ENCODE peak calls at places on chromosomes 2 and 18, in ten cellular contexts. F, N, B, P, E, U, Z, O, S and Q are unnamed samples.

GRCh38 chr2:42954227-42954962 is 162.0 kb upstream of the HAAO start:
- DNase-seq in F (no peak), N (no peak), B (peak; percentile 71), P (no peak), E (peak; percentile 71), U (no peak), Z (no peak), O (peak; percentile 38), S (no peak), Q (no peak)

GRCh38 chr2:176779917-176780316 is 432.7 kb upstream of the HNRNPA3 start:
- DNase-seq in F (no peak), N (no peak), B (no peak), P (no peak), E (no peak), U (no peak), Z (no peak), O (no peak), S (no peak), Q (no peak)

GRCh38 chr2:20168727-20169696 is 55.9 kb downstream of the SDC1 start:
- DNase-seq in F (no peak), N (no peak), B (no peak), P (no peak), E (no peak), U (no peak), Z (no peak), O (no peak), S (no peak), Q (no peak)

GRCh38 chr18:23814977-23815614 is 125.8 kb downstream of the LAMA3 start:
- DNase-seq in F (no peak), N (peak; percentile 44), B (no peak), P (no peak), E (no peak), U (no peak), Z (no peak), O (no peak), S (no peak), Q (no peak)

GRCh38 chr2:9739508-9739907 is 103.8 kb upstream of the TAF1B start:
- DNase-seq in F (no peak), N (peak; percentile 17), B (no peak), P (no peak), E (no peak), U (no peak), Z (peak; percentile 78), O (no peak), S (no peak), Q (no peak)

GRCh38 chr2:172783091-172783898 is 47.6 kb downstream of the RAPGEF4 start:
- DNase-seq in F (peak; percentile 8), N (peak; percentile 67), B (peak; percentile 91), P (peak; percentile 50), E (peak; percentile 99), U (peak; percentile 71), Z (no peak), O (peak; percentile 13), S (no peak), Q (peak; percentile 50)

GRCh38 chr2:20490300-20491181 is 43.7 kb downstream of the RHOB start:
- DNase-seq in F (no peak), N (peak; percentile 83), B (peak; percentile 97), P (peak; percentile 95), E (peak; percentile 99), U (peak; percentile 94), Z (no peak), O (no peak), S (no peak), Q (no peak)

GRCh38 chr2:68196120-68196716 is 38.5 kb downstream of the PNO1 start:
- DNase-seq in F (peak; percentile 52), N (peak; percentile 66), B (peak; percentile 68), P (peak; percentile 24), E (peak; percentile 39), U (peak; percentile 43), Z (no peak), O (peak; percentile 50), S (no peak), Q (peak; percentile 17)

GRCh38 chr2:68385232-68385906 is 20.3 kb downstream of the PLEK start:
- DNase-seq in F (no peak), N (no peak), B (no peak), P (peak; percentile 8), E (no peak), U (no peak), Z (peak; percentile 86), O (peak; percentile 21), S (no peak), Q (no peak)

DNA sequence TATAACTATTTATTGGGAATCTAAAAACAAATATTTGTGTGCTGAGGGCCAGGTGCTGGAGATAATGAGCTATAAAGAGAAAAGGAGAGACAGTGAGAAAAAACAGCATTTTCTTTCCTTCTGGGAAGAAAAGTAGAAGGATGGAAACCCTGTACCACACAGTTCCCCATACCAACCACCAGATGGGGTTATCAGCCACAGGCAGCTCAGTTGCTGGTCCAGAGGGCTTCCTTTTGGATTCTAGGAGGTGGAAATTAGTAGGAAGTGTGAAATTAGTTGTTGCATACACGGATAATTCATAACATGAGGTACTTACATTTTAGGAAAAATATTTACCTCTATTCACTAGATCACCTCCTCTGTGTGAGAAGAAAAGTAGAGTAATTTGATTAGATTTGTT is 237.0 kb upstream of the FOSL2 start:
- DNase-seq in F (no peak), N (no peak), B (peak; percentile 26), P (no peak), E (no peak), U (peak; percentile 27), Z (peak; percentile 3), O (peak; percentile 58), S (no peak), Q (no peak)
- TF ChIP-seq CTCF in F (peak; percentile 52), N (peak; percentile 42), B (peak; percentile 69), P (peak; percentile 57), E (peak; percentile 66), U (peak; percentile 74), Z (peak; percentile 35), O (peak; percentile 89), S (peak; percentile 87), Q (peak; percentile 48)

GRCh38 chr2:149650006-149650405 is 62.4 kb upstream of the MMADHC start:
- DNase-seq in F (no peak), N (no peak), B (peak; percentile 58), P (no peak), E (peak; percentile 59), U (no peak), Z (no peak), O (no peak), S (no peak), Q (no peak)

GRCh38 chr2:149648282-149649030 is 60.9 kb upstream of the MMADHC start:
- DNase-seq in F (no peak), N (peak; percentile 72), B (peak; percentile 99), P (peak; percentile 92), E (peak; percentile 99), U (peak; percentile 96), Z (no peak), O (no peak), S (no peak), Q (no peak)

GRCh38 chr2:149651229-149651628 is 63.7 kb upstream of the MMADHC start:
- DNase-seq in F (no peak), N (no peak), B (no peak), P (no peak), E (no peak), U (no peak), Z (no peak), O (no peak), S (no peak), Q (no peak)

DNA sequence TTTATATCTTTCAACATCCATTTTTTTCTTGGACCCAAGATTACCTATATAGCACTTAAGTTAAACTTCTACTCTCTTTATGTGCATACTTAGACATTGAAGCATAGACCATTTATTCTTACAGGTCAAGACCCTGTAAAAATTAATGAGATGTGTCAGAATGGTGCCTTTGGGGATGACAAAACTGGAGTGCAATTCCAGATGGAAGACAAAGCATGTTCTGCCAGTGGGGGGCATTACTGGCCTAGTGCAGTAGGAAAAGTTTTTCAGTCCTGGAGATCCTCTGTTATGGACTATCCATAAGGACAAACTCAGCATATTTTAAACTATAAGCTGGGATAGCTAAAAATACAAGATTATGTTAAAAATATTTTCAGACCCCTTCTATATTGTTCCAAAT is 57.8 kb upstream of the MMADHC start:
- DNase-seq in F (peak; percentile 12), N (no peak), B (peak; percentile 57), P (no peak), E (peak; percentile 25), U (no peak), Z (no peak), O (no peak), S (no peak), Q (no peak)
- TF ChIP-seq CTCF in F (peak; percentile 43), N (no peak), B (peak; percentile 48), P (no peak), E (peak; percentile 52), U (no peak), Z (no peak), O (no peak), S (no peak), Q (no peak)

DNA sequence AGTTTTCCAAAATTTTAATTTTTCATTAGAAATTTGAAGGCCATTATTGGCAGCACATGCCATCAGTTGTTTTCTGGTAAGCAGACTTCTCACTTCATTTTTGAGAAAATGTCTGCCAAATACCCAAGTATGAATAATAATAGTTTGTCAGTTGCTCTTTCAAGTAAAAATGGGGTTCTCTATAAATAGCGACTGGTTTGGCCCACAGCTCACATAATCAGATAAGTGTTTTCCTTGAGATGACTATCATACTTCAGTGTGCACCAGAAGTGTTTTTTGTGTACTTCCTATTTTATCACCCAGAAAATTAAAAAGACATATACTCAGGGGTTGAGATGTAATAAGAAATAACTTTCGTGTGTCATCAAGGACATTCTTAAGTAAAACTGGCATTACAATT is 147.1 kb downstream of the PHLPP1 start:
- DNase-seq in F (no peak), N (no peak), B (no peak), P (no peak), E (peak; percentile 48), U (no peak), Z (no peak), O (no peak), S (no peak), Q (no peak)
- TF ChIP-seq CTCF in F (no peak), N (no peak), B (no peak), P (no peak), E (no peak), U (no peak), Z (no peak), O (no peak), S (no peak), Q (no peak)

GRCh38 chr2:237137626-237138323 is 52.1 kb downstream of the COPS8 start:
- DNase-seq in F (no peak), N (no peak), B (no peak), P (no peak), E (no peak), U (no peak), Z (no peak), O (peak; percentile 74), S (no peak), Q (no peak)

GRCh38 chr2:237134831-237135230 is 49.1 kb downstream of the COPS8 start:
- DNase-seq in F (no peak), N (no peak), B (no peak), P (no peak), E (no peak), U (no peak), Z (no peak), O (no peak), S (no peak), Q (no peak)

GRCh38 chr2:237139123-237139675 is 53.5 kb downstream of the COPS8 start:
- DNase-seq in F (no peak), N (no peak), B (no peak), P (no peak), E (no peak), U (no peak), Z (no peak), O (no peak), S (no peak), Q (no peak)

GRCh38 chr2:237134321-237134720 is 48.6 kb downstream of the COPS8 start:
- DNase-seq in F (no peak), N (no peak), B (no peak), P (no peak), E (no peak), U (no peak), Z (no peak), O (no peak), S (no peak), Q (no peak)

GRCh38 chr2:237136824-237137223 is 51.1 kb downstream of the COPS8 start:
- DNase-seq in F (no peak), N (no peak), B (no peak), P (no peak), E (no peak), U (no peak), Z (no peak), O (no peak), S (no peak), Q (no peak)
- TF ChIP-seq CTCF in F (no peak), N (no peak), B (no peak), P (no peak), E (no peak), U (no peak), Z (no peak), O (no peak), S (no peak), Q (no peak)